ENCODE peak calls at places on chromosomes 4 and X, in seven cellular contexts. T is mammary epithelial cell, O is HCT116, G is fibroblast of lung, B is caudate nucleus, U is amniotic stem cell, I is amygdala. K is an unnamed sample.

GRCh38 chrX:53166103-53166502 is 58.9 kb downstream of the KDM5C start:
- DNase-seq in T (no peak), O (no peak), G (no peak), B (no peak), U (no peak), I (no peak), K (no peak)

GRCh38 chr4:32462944-32463343 is 1742.8 kb downstream of the PCDH7 start:
- DNase-seq in T (no peak), O (peak), G (peak), B (no peak), U (no peak), I (no peak), K (peak)

GRCh38 chr4:39759569-39759968 is 61.6 kb downstream of the UBE2K start:
- DNase-seq in T (no peak), O (no peak), G (no peak), B (no peak), U (no peak), I (no peak), K (no peak)

GRCh38 chr4:71147261-71147660 is 153.8 kb downstream of the DCK start:
- DNase-seq in T (no peak), O (no peak), G (no peak), B (no peak), U (no peak), I (no peak), K (no peak)

GRCh38 chrX:135707880-135708279 is 5.6 kb upstream of the CT45A1 start:
- DNase-seq in T (no peak), O (peak), G (no peak), B (no peak), U (no peak), I (no peak), K (peak)

GRCh38 chrX:130296743-130297142 is 28.0 kb upstream of the ZNF280C start:
- DNase-seq in T (peak), O (no peak), G (peak), B (no peak), U (no peak), I (no peak), K (no peak)

GRCh38 chr4:135552131-135552530 is 1350.5 kb upstream of the PABPC4L start:
- DNase-seq in T (no peak), O (no peak), G (peak), B (no peak), U (no peak), I (no peak), K (no peak)

GRCh38 chr4:168791376-168791775 is 218.7 kb downstream of the CBR4 start:
- DNase-seq in T (no peak), O (no peak), G (no peak), B (no peak), U (no peak), I (no peak), K (no peak)

GRCh38 chr4:54482529-54482961 is 175.2 kb upstream of the KIT start:
- DNase-seq in T (peak), O (no peak), G (no peak), B (no peak), U (no peak), I (no peak), K (no peak)

GRCh38 chrX:108456971-108457477 is 17.4 kb downstream of the COL4A5 start:
- DNase-seq in T (no peak), O (no peak), G (no peak), B (no peak), U (no peak), I (no peak), K (no peak)

GRCh38 chr4:99471896-99472295 is 36.8 kb upstream of the ADH7 start:
- DNase-seq in T (no peak), O (no peak), G (no peak), B (no peak), U (no peak), I (no peak), K (no peak)